ENCODE peak calls at places on chromosomes 4 and X, in six cellular contexts. A, N, J, C, L and S are unnamed samples.

GRCh38 chrX:151987108-151987507 is 12.6 kb upstream of the GABRE start:
- DNase-seq in C (no peak), A (no peak), L (no peak), J (no peak), N (peak; percentile 60), S (no peak)

GRCh38 chr4:53763813-53764597 is 172.7 kb upstream of the LNX1 start:
- DNase-seq in A (no peak), N (no peak), J (peak; percentile 89), L (no peak), C (no peak), S (no peak)

GRCh38 chr4:66482186-66482585 is 811.9 kb upstream of the EPHA5 start:
- DNase-seq in N (no peak), L (no peak), J (no peak), C (no peak), A (no peak), S (no peak)

GRCh38 chrX:129933700-129934099 is 27.7 kb downstream of the UTP14A start:
- DNase-seq in A (no peak), J (no peak), C (no peak), L (no peak), N (no peak), S (no peak)

GRCh38 chrX:107135076-107135964 is 16.7 kb upstream of the RBM41 start:
- DNase-seq in A (no peak), C (no peak), L (no peak), J (peak; percentile 54), N (peak; percentile 14), S (no peak)

GRCh38 chr4:71941001-71941400 is 90.8 kb upstream of the NPFFR2 start:
- DNase-seq in L (no peak), N (peak; percentile 1), A (no peak), C (peak; percentile 7), J (peak; percentile 0), S (no peak)

GRCh38 chrX:56797966-56798711 is 69.1 kb downstream of the NBDY start:
- DNase-seq in A (no peak), C (no peak), N (no peak), J (no peak), L (no peak), S (no peak)

GRCh38 chr4:69689530-69690111 is 36.6 kb upstream of the UGT2A1 start:
- DNase-seq in L (no peak), J (peak; percentile 26), C (no peak), A (no peak), N (peak; percentile 66), S (no peak)

GRCh38 chr4:124181045-124181444 is 531.5 kb downstream of the ANKRD50 start:
- DNase-seq in C (no peak), A (no peak), L (no peak), N (no peak), J (peak; percentile 44), S (no peak)

GRCh38 chr4:184473515-184474260 is 662 bp downstream of the IRF2 start:
- DNase-seq in N (no peak), A (no peak), J (peak; percentile 32), C (no peak), L (peak; percentile 33), S (no peak)

GRCh38 chr4:7806080-7806630 is 133.5 kb downstream of the AFAP1 start:
- DNase-seq in L (peak; percentile 86), A (peak; percentile 81), N (peak; percentile 61), J (peak; percentile 68), C (no peak), S (no peak)

GRCh38 chr4:107037188-107037587 is 1.1 kb upstream of the DKK2 start:
- DNase-seq in N (no peak), C (no peak), J (peak; percentile 2), A (peak; percentile 81), L (peak; percentile 35), S (no peak)

GRCh38 chr4:74624351-74625151 is 169.8 kb downstream of the BTC start:
- DNase-seq in L (no peak), C (no peak), J (peak; percentile 96), A (no peak), N (peak; percentile 85), S (no peak)

GRCh38 chr4:53928825-53929224 is 135.6 kb downstream of the CHIC2 start:
- DNase-seq in L (no peak), J (peak; percentile 95), C (no peak), A (no peak), N (no peak), S (no peak)

GRCh38 chr4:189771696-189772361 is 168.8 kb upstream of the FRG1 start:
- DNase-seq in C (no peak), J (no peak), L (no peak), N (no peak), A (no peak), S (no peak)

GRCh38 chr4:76753814-76754213 is 144.1 kb downstream of the SOWAHB start:
- DNase-seq in L (no peak), N (no peak), J (peak; percentile 98), C (no peak), A (no peak), S (no peak)

GRCh38 chr4:52202251-52202779 is 151.2 kb downstream of the SPATA18 start:
- DNase-seq in L (no peak), J (no peak), A (no peak), N (no peak), C (no peak), S (no peak)

GRCh38 chr4:161273607-161274006 is 890.2 kb downstream of the FSTL5 start:
- DNase-seq in J (no peak), N (no peak), L (no peak), A (no peak), C (no peak), S (no peak)

GRCh38 chrX:18885317-18886004 is 98.5 kb downstream of the PHKA2 start:
- DNase-seq in C (no peak), N (no peak), L (peak; percentile 41), A (no peak), J (peak; percentile 7), S (no peak)

GRCh38 chr4:3224971-3225850 is 23.7 kb upstream of the MSANTD1 start:
- DNase-seq in C (no peak), L (no peak), A (peak; percentile 67), J (no peak), N (no peak), S (no peak)

GRCh38 chr4:18593297-18594002 is 571.9 kb upstream of the LCORL start:
- DNase-seq in J (peak; percentile 74), C (peak; percentile 47), A (no peak), L (peak; percentile 19), N (peak; percentile 66), S (no peak)

GRCh38 chr4:55545133-55545532 is 1.6 kb downstream of the CLOCK start:
- DNase-seq in J (peak; percentile 28), N (peak; percentile 7), A (no peak), C (no peak), L (no peak), S (no peak)

GRCh38 chrX:107849747-107850478 is 24.2 kb downstream of the MID2 start:
- DNase-seq in N (no peak), C (no peak), A (no peak), J (no peak), L (no peak), S (no peak)

GRCh38 chr4:82820689-82821088 is 22.1 kb upstream of the SCD5 start:
- DNase-seq in A (no peak), J (no peak), N (no peak), C (no peak), L (no peak), S (no peak)

GRCh38 chrX:40153335-40154221 is 55.8 kb upstream of the BCOR start:
- DNase-seq in J (no peak), N (no peak), A (no peak), C (no peak), L (peak; percentile 58), S (peak; percentile 3)

GRCh38 chr4:153341575-153342090 is 2.9 kb upstream of the MND1 start:
- DNase-seq in A (no peak), L (no peak), J (peak; percentile 64), C (no peak), N (peak; percentile 7), S (no peak)

GRCh38 chrX:31227250-31227649 is 155.4 kb upstream of the FTHL17 start:
- DNase-seq in N (peak; percentile 63), A (no peak), L (no peak), J (peak; percentile 76), C (no peak), S (no peak)

GRCh38 chrX:623268-623598 is 7.4 kb upstream of the SHOX start:
- DNase-seq in C (no peak), A (no peak), L (no peak), J (no peak), N (no peak), S (no peak)

GRCh38 chrX:627510-627964 is 3.1 kb upstream of the SHOX start:
- DNase-seq in L (no peak), J (no peak), A (peak; percentile 53), N (no peak), C (no peak), S (no peak)

GRCh38 chrX:626745-627509 is 3.7 kb upstream of the SHOX start:
- DNase-seq in J (no peak), L (no peak), N (no peak), C (no peak), A (no peak), S (no peak)

GRCh38 chrX:623599-624323 is 6.8 kb upstream of the SHOX start:
- DNase-seq in N (no peak), A (peak; percentile 47), C (no peak), L (no peak), J (no peak), S (no peak)

GRCh38 chrX:625137-625691 is 5.4 kb upstream of the SHOX start:
- DNase-seq in N (no peak), A (no peak), L (no peak), J (no peak), C (no peak), S (no peak)
- H3K27me3 ChIP-seq in N (peaks cover 4% of the 10 kb centered on the region), A (peaks cover 59% of the 10 kb centered on the region), L (no peaks in the 10 kb centered on the region), J (peaks cover 1% of the 10 kb centered on the region), C (peaks cover 93% of the 10 kb centered on the region), S (peaks cover 8% of the 10 kb centered on the region)

GRCh38 chrX:3938587-3938986 is 225.1 kb upstream of the PRKX start:
- DNase-seq in N (no peak), L (no peak), A (no peak), C (no peak), J (no peak), S (no peak)

DNA sequence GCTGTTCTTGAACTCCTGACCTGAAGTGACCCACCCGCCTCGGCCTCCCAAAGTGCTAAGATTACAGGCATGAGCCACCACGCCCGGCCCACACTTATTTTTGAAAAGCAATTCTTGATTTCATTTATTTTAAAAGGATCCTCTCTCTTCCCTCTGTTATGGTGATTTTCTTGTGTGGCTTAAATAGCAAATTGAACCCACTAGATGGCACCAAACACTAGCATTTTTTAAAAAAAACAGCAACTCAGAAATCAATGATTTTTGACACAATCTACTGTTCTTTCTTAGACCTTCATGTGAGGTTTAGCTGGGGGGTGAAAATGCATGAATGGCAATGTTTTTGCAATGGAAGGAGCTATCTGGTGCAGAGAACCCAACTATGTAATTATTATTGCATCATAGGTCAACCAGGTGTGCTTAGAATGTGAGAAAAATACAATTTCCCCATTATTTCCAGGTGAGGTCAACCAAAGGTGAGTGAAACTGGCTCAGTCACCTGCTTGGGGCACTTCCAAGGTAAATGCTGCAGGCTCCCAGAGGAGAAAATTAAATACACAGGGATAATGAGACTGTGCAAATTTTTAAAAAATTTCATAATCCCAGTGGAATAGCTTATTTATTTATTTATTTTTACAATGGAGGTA is 226.6 kb upstream of the PRKX start:
- DNase-seq in L (no peak), A (no peak), C (no peak), J (peak; percentile 20), N (no peak), S (no peak)
- TF ChIP-seq POLR2A in L (no peak), A (no peak), C (no peak), J (no peak), N (no peak), S (no peak)

GRCh38 chrX:96126182-96126581 is 558.5 kb upstream of the DIAPH2 start:
- DNase-seq in N (no peak), A (no peak), J (no peak), L (no peak), C (no peak), S (no peak)
- TF ChIP-seq CTCF in N (no peak), A (no peak), J (peak; percentile 4), L (no peak), C (no peak), S (no peak)

GRCh38 chr4:88779431-88779830 is 81.8 kb upstream of the NAP1L5 start:
- DNase-seq in N (no peak), A (no peak), L (no peak), J (peak; percentile 23), C (no peak), S (no peak)
- H3K27me3 ChIP-seq in N (no peaks in the 10 kb centered on the region), A (no peaks in the 10 kb centered on the region), L (no peaks in the 10 kb centered on the region), J (no peaks in the 10 kb centered on the region), C (no peaks in the 10 kb centered on the region), S (no peaks in the 10 kb centered on the region)